ENCODE peak calls at places on chromosomes 3 and 15, in six cellular contexts. G is CD4-positive, CD25-positive, alpha-beta regulatory T cell; M is IMR-90; Y is adrenal gland; J is MM.1S; E is aorta. L is an unnamed sample. For H3K4me1, the result is how much of the 10 kb centered on the place peaks cover.

GRCh38 chr3:12308517-12308916 is 19.6 kb downstream of the PPARG start:
- DNase-seq in Y (no peak), G (no peak), M (peak), E (no peak), J (no peak), L (no peak)

GRCh38 chr15:77507151-77507847 is 86.6 kb downstream of the HMG20A start:
- DNase-seq in J (no peak), Y (peak), E (no peak), M (no peak), G (no peak), L (peak)

GRCh38 chr15:50315814-50316630 is 39.0 kb downstream of the GABPB1 start:
- DNase-seq in M (peak), E (no peak), J (peak), Y (no peak), G (peak), L (peak)

GRCh38 chr3:132347095-132347494 is 29.9 kb downstream of the ACP3 start:
- DNase-seq in J (no peak), M (no peak), Y (peak), E (no peak), G (no peak), L (peak)

GRCh38 chr15:66801266-66801665 is 99.2 kb downstream of the SMAD6 start:
- DNase-seq in M (no peak), G (no peak), J (no peak), E (no peak), Y (no peak), L (no peak)

GRCh38 chr15:71456812-71457211 is 341.5 kb downstream of the THSD4 start:
- DNase-seq in Y (no peak), M (no peak), G (no peak), J (no peak), E (no peak), L (no peak)

GRCh38 chr3:194738254-194739093 is 52.8 kb downstream of the FAM43A start:
- DNase-seq in M (peak), E (peak), G (no peak), Y (peak), J (no peak), L (peak)

GRCh38 chr15:68930268-68931022 is at the start of gene SPESP1:
- DNase-seq in Y (peak), J (peak), G (peak), E (peak), M (peak), L (peak)

GRCh38 chr3:169657351-169658124 is 6.0 kb downstream of the MECOM start:
- DNase-seq in G (no peak), E (no peak), J (no peak), Y (no peak), M (no peak), L (no peak)

GRCh38 chr15:93829115-93829849 is 402.1 kb upstream of the MCTP2 start:
- DNase-seq in E (no peak), J (no peak), M (no peak), G (no peak), Y (peak), L (no peak)

GRCh38 chr15:56869573-56869972 is 48.9 kb upstream of the TCF12 start:
- DNase-seq in J (peak), G (no peak), E (no peak), M (no peak), Y (peak), L (no peak)

GRCh38 chr15:85500729-85501128 is 120.3 kb downstream of the AKAP13 start:
- DNase-seq in J (no peak), M (peak), Y (no peak), E (no peak), G (no peak), L (no peak)

GRCh38 chr3:194487289-194488006 is 646 bp upstream of the ATP13A3 start:
- DNase-seq in G (no peak), E (peak), M (no peak), Y (peak), J (peak), L (peak)

GRCh38 chr15:52071570-52071969 is 41.0 kb downstream of the BCL2L10 start:
- DNase-seq in Y (no peak), M (no peak), G (no peak), J (no peak), E (no peak), L (no peak)

GRCh38 chr3:46660543-46661523 is 32.6 kb downstream of the ALS2CL start:
- DNase-seq in J (no peak), M (no peak), Y (no peak), E (no peak), G (no peak), L (peak)

GRCh38 chr3:20310629-20311028 is 124.6 kb upstream of the SGO1 start:
- DNase-seq in G (no peak), J (no peak), M (no peak), E (no peak), Y (no peak), L (no peak)

GRCh38 chr3:190811775-190812480 is 50.6 kb downstream of the GMNC start:
- DNase-seq in M (peak), Y (peak), G (no peak), E (no peak), J (peak), L (peak)

GRCh38 chr15:75200765-75201608 is 695 bp upstream of the C15orf39 start:
- DNase-seq in M (no peak), J (peak), E (no peak), G (peak), Y (no peak), L (peak)

GRCh38 chr3:46997453-46998091 is 18.1 kb downstream of the NBEAL2 start:
- DNase-seq in E (peak), G (no peak), M (no peak), Y (no peak), J (no peak), L (no peak)

GRCh38 chr15:92638291-92638708 is 17.3 kb downstream of the FAM174B start:
- DNase-seq in J (peak), M (peak), Y (no peak), E (peak), G (no peak), L (peak)

GRCh38 chr15:70260096-70260495 is 162.4 kb upstream of the TLE3 start:
- DNase-seq in Y (no peak), J (peak), G (no peak), E (no peak), M (no peak), L (no peak)

GRCh38 chr15:70260580-70260979 is 162.9 kb upstream of the TLE3 start:
- DNase-seq in G (no peak), M (no peak), Y (no peak), E (no peak), J (no peak), L (no peak)

GRCh38 chr15:70258369-70259029 is 160.8 kb upstream of the TLE3 start:
- DNase-seq in Y (no peak), G (peak), J (no peak), M (no peak), E (no peak), L (no peak)

GRCh38 chr15:70259030-70259424 is 161.3 kb upstream of the TLE3 start:
- DNase-seq in Y (no peak), G (peak), M (peak), J (no peak), E (peak), L (peak)

DNA sequence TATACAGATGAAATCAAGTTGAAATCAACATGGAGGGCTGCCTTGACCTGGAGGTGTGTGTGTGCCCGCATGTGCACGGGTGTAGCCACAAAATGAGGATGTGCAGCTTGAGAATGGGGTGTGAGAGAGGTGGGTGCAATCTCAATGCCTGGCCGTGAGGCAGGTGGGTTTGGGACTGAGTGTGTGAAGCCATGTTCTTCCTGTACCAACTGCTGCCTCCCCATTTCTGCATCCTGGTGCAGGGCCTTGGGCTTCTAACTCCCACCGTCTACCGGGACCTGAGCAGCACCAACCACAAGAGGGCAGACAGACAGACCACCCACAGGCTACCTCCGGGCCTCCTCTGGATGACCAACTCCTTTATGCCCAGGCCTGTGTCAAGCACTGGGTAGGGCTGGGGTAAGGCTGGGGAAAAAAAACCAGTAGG is 161.9 kb upstream of the TLE3 start:
- DNase-seq in G (no peak), M (no peak), Y (no peak), J (no peak), E (no peak), L (no peak)
- H3K4me1 ChIP-seq in G (under half), M (under half), Y (under half), J (under half), E (under half), L (under half)

DNA sequence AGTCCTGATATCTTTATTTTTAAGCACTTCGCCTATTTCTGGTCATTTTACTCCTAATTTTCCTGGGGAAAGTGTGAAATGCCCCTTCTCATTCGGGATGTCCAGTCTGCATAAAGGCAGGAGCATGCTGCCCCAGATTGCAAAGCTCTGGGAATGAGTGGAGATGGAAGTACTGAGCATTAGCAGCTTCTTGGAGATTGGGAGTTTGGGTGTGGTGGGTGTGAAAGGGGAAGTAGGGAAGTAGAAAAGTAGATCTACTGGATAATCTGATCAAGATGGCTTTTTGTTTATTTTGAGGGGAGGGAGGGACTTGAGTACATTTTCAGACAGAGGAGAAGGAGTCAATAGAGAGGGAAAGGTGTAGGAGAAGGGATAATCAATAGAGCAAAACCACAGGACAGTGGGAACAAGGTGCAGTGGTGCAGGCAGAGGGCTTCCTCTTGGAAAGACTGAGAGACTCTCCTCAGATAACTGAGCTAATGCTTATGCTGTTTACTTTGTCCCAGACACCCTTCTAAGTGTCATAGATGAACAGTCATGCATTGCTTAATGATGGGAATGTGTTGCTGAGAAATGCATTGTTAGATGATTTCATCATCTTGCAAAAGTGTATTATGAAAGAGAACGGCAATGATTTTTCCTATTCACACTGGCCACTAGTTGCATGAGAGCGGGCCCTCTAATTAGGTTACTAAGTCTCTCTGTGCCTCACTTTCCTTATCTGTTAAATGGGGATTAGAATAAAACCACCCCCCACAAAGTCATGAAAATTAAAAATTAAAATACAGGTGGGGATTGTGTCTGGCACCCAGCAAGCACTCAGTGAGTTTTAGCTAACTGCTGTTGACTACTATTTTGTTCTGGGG is 45.5 kb downstream of the PHLDB2 start:
- DNase-seq in E (no peak), J (no peak), Y (no peak), M (peak), G (no peak), L (no peak)
- H3K4me1 ChIP-seq in E (under half), J (under half), Y (under half), M (under half), G (under half), L (under half)

GRCh38 chr3:150061288-150062018 is 90.8 kb upstream of the PFN2 start:
- DNase-seq in M (no peak), G (no peak), J (no peak), E (no peak), Y (no peak), L (no peak)
- H3K4me1 ChIP-seq in M (under half), G (under half), J (under half), E (under half), Y (under half), L (under half)

DNA sequence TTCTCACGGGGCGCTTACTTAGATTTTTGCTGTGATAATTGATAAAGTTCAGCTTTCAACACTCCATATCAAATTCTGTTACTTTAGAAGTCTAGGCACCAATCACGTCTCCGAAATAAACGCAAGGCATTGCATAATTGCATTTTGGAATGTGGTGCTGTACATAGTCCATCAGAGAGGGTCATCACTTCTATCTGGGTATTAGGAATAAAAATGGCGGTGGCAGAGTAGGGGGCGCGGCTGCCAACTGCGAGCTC is 365 bp upstream of the UQCC5 start:
- DNase-seq in M (no peak), J (no peak), G (no peak), Y (no peak), E (no peak), L (no peak)
- H3K4me1 ChIP-seq in M (under half), J (under half), G (under half), Y (half or more), E (under half), L (half or more)

DNA sequence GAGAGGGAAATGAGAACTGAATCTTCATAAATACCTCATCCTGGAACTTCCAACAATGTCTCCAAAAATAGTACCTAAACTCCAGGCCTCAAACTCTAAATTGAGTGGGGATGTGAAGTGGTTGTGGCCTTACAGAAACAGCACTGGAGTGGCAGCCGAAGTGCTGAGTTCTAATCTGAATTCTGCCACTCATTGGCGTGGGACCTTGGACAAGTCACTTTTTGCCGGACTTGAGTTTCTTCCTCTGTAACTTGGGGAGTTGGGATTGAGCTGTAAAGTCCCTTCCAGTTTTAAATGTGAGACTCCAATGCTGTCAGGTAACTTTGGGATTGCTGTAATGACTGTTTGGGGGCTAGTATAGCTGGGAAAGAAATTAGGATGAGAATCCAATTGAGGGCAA is 10.1 kb upstream of the SRP14 start:
- DNase-seq in Y (peak), M (no peak), J (no peak), G (no peak), E (no peak), L (no peak)
- H3K4me1 ChIP-seq in Y (under half), M (under half), J (half or more), G (half or more), E (under half), L (half or more)

DNA sequence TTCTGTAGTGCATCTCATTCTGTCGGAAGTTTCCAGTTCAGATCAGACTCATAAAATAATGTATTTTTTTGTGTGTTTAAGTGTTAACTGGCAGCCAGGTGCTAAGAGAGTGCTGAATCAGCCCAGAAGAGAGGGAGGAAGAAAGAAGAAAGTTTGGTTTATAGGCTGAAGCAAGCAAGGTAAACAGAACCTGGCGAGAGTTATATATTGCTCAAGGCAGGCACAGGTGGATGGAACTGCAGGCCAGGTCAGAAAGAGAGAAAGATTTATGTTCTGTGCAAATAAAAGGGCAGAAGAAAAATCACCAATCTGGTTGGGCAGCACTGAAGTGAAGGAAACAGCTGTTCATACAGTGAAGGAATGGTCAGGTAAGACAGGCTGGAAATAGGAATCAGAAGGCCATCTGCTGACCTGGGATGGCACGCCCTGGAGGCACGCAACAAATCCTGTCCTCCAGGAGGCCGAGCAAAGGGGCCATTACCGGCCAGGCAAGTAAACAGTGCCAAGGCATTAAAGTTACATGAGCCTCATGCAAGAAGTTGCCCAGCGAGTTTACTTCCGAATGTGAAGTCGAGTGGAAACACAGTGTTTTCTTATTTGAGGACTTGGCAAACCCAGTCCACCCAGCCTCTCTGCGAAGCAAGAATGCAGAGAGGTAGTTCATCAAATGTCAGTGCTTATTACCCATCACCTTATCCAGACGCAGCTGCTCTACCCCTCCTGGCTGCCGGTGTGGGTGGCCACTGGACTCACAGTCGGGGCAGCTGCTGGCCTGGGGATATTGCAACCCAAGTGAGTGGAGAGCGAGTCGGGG is 309.8 kb downstream of the VPS13C start:
- DNase-seq in M (no peak), Y (no peak), G (no peak), E (no peak), J (no peak), L (peak)
- H3K4me1 ChIP-seq in M (under half), Y (under half), G (under half), E (under half), J (under half), L (under half)

GRCh38 chr3:72238341-72238740 is 453.4 kb upstream of the PROK2 start:
- DNase-seq in Y (no peak), J (no peak), G (no peak), E (no peak), M (no peak), L (no peak)
- H3K4me1 ChIP-seq in Y (under half), J (under half), G (under half), E (under half), M (under half), L (under half)

GRCh38 chr3:188217681-188218080 is 63.7 kb downstream of the LPP start:
- DNase-seq in Y (no peak), E (no peak), G (no peak), J (no peak), M (no peak), L (no peak)

GRCh38 chr3:188214442-188214841 is 60.5 kb downstream of the LPP start:
- DNase-seq in E (no peak), J (no peak), G (no peak), M (no peak), Y (peak), L (no peak)

GRCh38 chr3:188218571-188218970 is 64.6 kb downstream of the LPP start:
- DNase-seq in Y (no peak), M (no peak), J (no peak), E (no peak), G (no peak), L (no peak)

GRCh38 chr3:188219147-188219546 is 65.2 kb downstream of the LPP start:
- DNase-seq in G (no peak), Y (no peak), M (no peak), J (no peak), E (no peak), L (no peak)

GRCh38 chr3:188217011-188217463 is 63.1 kb downstream of the LPP start:
- DNase-seq in E (no peak), Y (no peak), G (no peak), M (no peak), J (no peak), L (no peak)
- H3K4me1 ChIP-seq in E (under half), Y (under half), G (under half), M (under half), J (under half), L (under half)

L was measured in thyroid gland.